ENCODE peak calls at places on chromosomes 7 and 10, in five cellular contexts. One of them, this sample, is unnamed.

GRCh38 chr10:111875760-111876159 is 307.8 kb downstream of the GPAM start:
- DNase-seq in RPMI7951: no peak
- DNase-seq in NCI-H345: no peak
- DNase-seq in stomach: no peak
- DNase-seq in G401: no peak
- DNase-seq in this sample: no peak

GRCh38 chr10:12501324-12501723 is 152.0 kb downstream of the CAMK1D start:
- DNase-seq in RPMI7951: no peak
- DNase-seq in NCI-H345: peak; percentile 37
- DNase-seq in stomach: peak; percentile 9
- DNase-seq in G401: no peak
- DNase-seq in this sample: no peak

GRCh38 chr10:28761084-28761875 is 84.0 kb downstream of the BAMBI start:
- DNase-seq in G401: peak; percentile 9
- DNase-seq in stomach: no peak
- DNase-seq in NCI-H345: no peak
- DNase-seq in RPMI7951: no peak
- DNase-seq in this sample: no peak

GRCh38 chr10:75021851-75022250 is 89.6 kb upstream of the SAMD8 start:
- DNase-seq in RPMI7951: no peak
- DNase-seq in stomach: peak; percentile 70
- DNase-seq in NCI-H345: peak; percentile 70
- DNase-seq in G401: no peak
- DNase-seq in this sample: no peak

GRCh38 chr10:21600804-21601512 is 66.9 kb downstream of the MLLT10 start:
- DNase-seq in G401: no peak
- DNase-seq in stomach: no peak
- DNase-seq in RPMI7951: no peak
- DNase-seq in NCI-H345: no peak
- DNase-seq in this sample: no peak

GRCh38 chr7:150405584-150406310 is 26.6 kb downstream of the ZNF775 start:
- DNase-seq in NCI-H345: no peak
- DNase-seq in stomach: no peak
- DNase-seq in RPMI7951: no peak
- DNase-seq in G401: no peak
- DNase-seq in this sample: no peak

GRCh38 chr10:6173203-6173602 is 29.5 kb upstream of the PFKFB3 start:
- DNase-seq in stomach: no peak
- DNase-seq in G401: peak; percentile 18
- DNase-seq in RPMI7951: no peak
- DNase-seq in NCI-H345: no peak
- DNase-seq in this sample: no peak

GRCh38 chr10:43350139-43350538 is 21.3 kb upstream of the FXYD4 start:
- DNase-seq in RPMI7951: no peak
- DNase-seq in NCI-H345: no peak
- DNase-seq in G401: no peak
- DNase-seq in stomach: peak; percentile 81
- DNase-seq in this sample: no peak

GRCh38 chr7:25647007-25647406 is 418.7 kb upstream of the NPVF start:
- DNase-seq in NCI-H345: no peak
- DNase-seq in G401: no peak
- DNase-seq in stomach: no peak
- DNase-seq in RPMI7951: no peak
- DNase-seq in this sample: no peak

This sample was measured in upper lobe of right lung.